ENCODE peak calls at places on chromosome 16, in six cellular contexts. P, F, N, X, J and Y are unnamed samples.

GRCh38 chr16:31438414-31438813 is 4.2 kb downstream of the ZNF843 start:
- DNase-seq in P (no peak), F (no peak), N (no peak), X (no peak), J (no peak), Y (no peak)

GRCh38 chr16:3730161-3731125 is 13.1 kb upstream of the TRAP1 start:
- DNase-seq in P (no peak), F (no peak), N (no peak), X (no peak), J (no peak), Y (no peak)

GRCh38 chr16:46801428-46802049 is 29.4 kb downstream of the C16orf87 start:
- DNase-seq in P (no peak), F (no peak), N (no peak), X (no peak), J (no peak), Y (no peak)

GRCh38 chr16:88010343-88010970 is 59.2 kb downstream of the BANP start:
- DNase-seq in P (no peak), F (no peak), N (no peak), X (no peak), J (no peak), Y (no peak)

GRCh38 chr16:22782299-22782698 is 31.7 kb upstream of the HS3ST2 start:
- DNase-seq in P (no peak), F (no peak), N (no peak), X (no peak), J (peak), Y (no peak)

GRCh38 chr16:25713785-25714570 is 22.2 kb downstream of the HS3ST4 start:
- DNase-seq in P (no peak), F (no peak), N (no peak), X (no peak), J (no peak), Y (no peak)

GRCh38 chr16:30876867-30877266 is 17.0 kb downstream of the BCL7C start:
- DNase-seq in P (no peak), F (no peak), N (no peak), X (no peak), J (no peak), Y (no peak)

GRCh38 chr16:51119576-51120288 is 31.3 kb downstream of the SALL1 start:
- DNase-seq in P (no peak), F (no peak), N (no peak), X (no peak), J (no peak), Y (no peak)

GRCh38 chr16:4511441-4512082 is 27.0 kb downstream of the CDIP1 start:
- DNase-seq in P (peak), F (peak), N (no peak), X (no peak), J (peak), Y (no peak)

GRCh38 chr16:12318661-12319463 is 342.3 kb downstream of the SNX29 start:
- DNase-seq in P (no peak), F (no peak), N (no peak), X (no peak), J (no peak), Y (peak)

GRCh38 chr16:3787924-3788661 is 70.8 kb upstream of the TRAP1 start:
- DNase-seq in P (no peak), F (no peak), N (no peak), X (no peak), J (no peak), Y (no peak)

GRCh38 chr16:75172578-75172977 is 24.3 kb downstream of the ZFP1 start:
- DNase-seq in P (no peak), F (no peak), N (no peak), X (no peak), J (no peak), Y (no peak)

GRCh38 chr16:11586856-11587642 is at the start of gene LITAF:
- DNase-seq in P (peak), F (no peak), N (no peak), X (peak), J (peak), Y (no peak)

GRCh38 chr16:68901910-68902309 is 58.6 kb downstream of the TANGO6 start:
- DNase-seq in P (no peak), F (peak), N (no peak), X (no peak), J (no peak), Y (no peak)

GRCh38 chr16:82992826-82993225 is 366.1 kb downstream of the CDH13 start:
- DNase-seq in P (no peak), F (no peak), N (no peak), X (no peak), J (no peak), Y (no peak)

GRCh38 chr16:48498761-48499600 is 111.0 kb downstream of the N4BP1 start:
- DNase-seq in P (peak), F (peak), N (no peak), X (no peak), J (peak), Y (no peak)

GRCh38 chr16:81739503-81739902 is 39.6 kb upstream of the PLCG2 start:
- DNase-seq in P (no peak), F (no peak), N (no peak), X (no peak), J (no peak), Y (no peak)

GRCh38 chr16:1768061-1768766 is 3.1 kb downstream of the NME3 start:
- DNase-seq in P (no peak), F (no peak), N (no peak), X (no peak), J (no peak), Y (no peak)

GRCh38 chr16:1767116-1767994 is 4.0 kb downstream of the NME3 start:
- DNase-seq in P (no peak), F (no peak), N (no peak), X (no peak), J (no peak), Y (no peak)

GRCh38 chr16:1765826-1766225 is 5.5 kb downstream of the NME3 start:
- DNase-seq in P (no peak), F (no peak), N (no peak), X (no peak), J (no peak), Y (no peak)

GRCh38 chr16:1766231-1766630 is 5.1 kb downstream of the NME3 start:
- DNase-seq in P (no peak), F (no peak), N (no peak), X (no peak), J (no peak), Y (no peak)

DNA sequence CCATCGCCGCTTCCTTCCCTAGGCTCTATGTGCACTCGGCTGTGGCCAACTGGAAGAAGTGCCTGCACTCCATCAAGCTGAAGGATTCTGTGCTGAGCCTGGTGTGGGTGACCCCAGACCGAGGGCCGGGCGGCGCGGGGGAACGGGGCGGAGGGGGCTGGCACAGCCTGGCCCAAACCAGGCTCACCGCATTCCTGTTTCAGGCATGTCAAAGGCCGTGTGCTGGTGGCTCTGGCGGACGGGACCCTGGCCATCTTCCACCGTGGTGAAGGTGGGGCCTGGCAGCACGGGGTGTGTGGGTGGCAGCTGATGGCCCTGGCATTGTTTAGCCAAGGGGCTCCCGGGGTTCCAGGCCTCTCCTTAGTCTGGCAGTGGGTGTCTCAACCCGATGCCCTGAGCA is 4.6 kb downstream of the NME3 start:
- DNase-seq in P (no peak), F (no peak), N (no peak), X (no peak), J (no peak), Y (no peak)
- H3K4me3 ChIP-seq in P (no peak), F (no peak), N (no peak), X (no peak), J (no peak), Y (no peak)

DNA sequence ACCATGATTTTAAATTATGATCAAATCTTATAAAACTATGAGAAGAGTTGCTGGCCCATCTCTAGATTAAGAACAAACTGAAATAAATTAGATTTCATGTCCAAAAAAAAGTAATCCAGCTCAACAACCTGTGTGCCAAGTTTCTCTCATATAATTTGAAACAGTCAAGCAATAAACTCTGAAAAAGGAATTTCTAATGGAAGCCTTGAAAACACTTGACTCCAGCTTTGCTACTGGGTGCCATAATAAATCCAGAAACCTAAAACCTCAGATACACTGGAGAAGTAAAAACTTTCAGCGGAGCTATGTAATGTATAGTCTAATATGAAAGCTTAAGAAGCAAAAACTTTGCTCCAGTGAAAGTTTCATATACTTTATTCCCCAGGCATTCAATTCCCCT is 25.5 kb downstream of the RPGRIP1L start:
- DNase-seq in P (no peak), F (no peak), N (no peak), X (no peak), J (no peak), Y (no peak)
- H3K4me3 ChIP-seq in P (no peak), F (no peak), N (no peak), X (no peak), J (no peak), Y (no peak)

GRCh38 chr16:89658221-89658879 is 714 bp downstream of the SPATA33 start:
- DNase-seq in P (no peak), F (no peak), N (no peak), X (no peak), J (no peak), Y (no peak)
- H3K4me3 ChIP-seq in P (peak), F (peak), N (peak), X (peak), J (peak), Y (peak)

DNA sequence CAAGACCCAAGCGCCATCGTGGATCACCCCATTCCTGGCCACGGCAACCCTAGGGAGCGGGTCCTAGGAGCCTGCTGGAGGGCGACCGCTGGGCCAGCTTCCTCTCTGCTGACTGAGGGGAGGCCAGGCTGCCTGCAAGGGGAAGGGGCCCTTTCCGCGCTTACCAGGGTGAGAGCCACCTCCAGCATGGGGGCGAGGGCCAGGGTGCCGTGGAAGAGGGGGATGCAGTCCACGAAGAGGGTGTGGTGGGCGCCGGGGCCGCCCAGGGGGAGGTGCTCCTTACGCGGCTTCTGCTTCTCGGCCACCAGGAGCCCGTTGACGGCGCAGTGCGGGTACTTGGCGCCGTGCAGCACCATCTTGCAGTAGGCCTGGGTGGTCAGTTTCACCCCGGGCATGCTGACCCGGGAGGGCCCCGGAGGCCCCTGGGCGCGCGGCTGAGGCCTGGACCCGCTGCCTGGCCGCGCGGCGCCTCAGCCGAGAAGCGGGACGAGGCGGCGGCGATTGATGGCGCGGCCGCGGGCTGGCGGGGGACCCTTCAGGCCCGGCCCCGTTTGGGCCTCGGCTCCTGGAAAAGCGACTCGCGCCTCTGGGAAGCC is 345 bp downstream of the EMC8 start:
- DNase-seq in P (no peak), F (no peak), N (no peak), X (no peak), J (no peak), Y (no peak)
- H3K4me3 ChIP-seq in P (peak), F (peak), N (peak), X (peak), J (peak), Y (peak)

GRCh38 chr16:10541396-10541795 is 39.0 kb downstream of the EMP2 start:
- DNase-seq in P (no peak), F (no peak), N (no peak), X (no peak), J (no peak), Y (no peak)

GRCh38 chr16:10538583-10538982 is 41.8 kb downstream of the EMP2 start:
- DNase-seq in P (no peak), F (no peak), N (no peak), X (no peak), J (no peak), Y (no peak)

GRCh38 chr16:10539793-10540192 is 40.6 kb downstream of the EMP2 start:
- DNase-seq in P (no peak), F (no peak), N (no peak), X (no peak), J (no peak), Y (no peak)

GRCh38 chr16:10537946-10538345 is 42.5 kb downstream of the EMP2 start:
- DNase-seq in P (no peak), F (no peak), N (no peak), X (no peak), J (no peak), Y (no peak)

DNA sequence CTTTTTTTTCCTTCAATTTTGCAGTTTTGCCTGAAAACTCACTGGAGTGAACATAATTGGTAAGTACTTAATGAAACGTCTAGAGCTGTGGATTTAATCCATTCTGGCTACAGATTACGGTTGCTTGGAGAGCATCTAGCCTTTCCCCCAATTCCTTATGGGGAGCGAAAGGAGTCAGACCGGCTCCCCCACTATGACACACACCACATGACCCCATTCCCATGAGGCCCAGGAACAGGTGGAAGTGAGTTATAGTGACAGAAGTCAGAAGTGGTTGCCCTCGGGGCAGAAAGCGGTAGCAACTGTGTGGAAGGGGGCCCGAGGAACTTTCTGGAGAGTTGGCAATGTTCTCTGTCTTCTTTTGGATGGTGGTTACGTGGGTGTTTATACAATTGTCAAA is 41.1 kb downstream of the EMP2 start:
- DNase-seq in P (no peak), F (no peak), N (no peak), X (no peak), J (no peak), Y (no peak)
- H3K4me3 ChIP-seq in P (no peak), F (no peak), N (no peak), X (no peak), J (no peak), Y (no peak)

GRCh38 chr16:8589293-8590160 is 784 bp downstream of the TMEM114 start:
- DNase-seq in P (no peak), F (no peak), N (no peak), X (no peak), J (no peak), Y (no peak)

GRCh38 chr16:8590811-8591210 is 500 bp upstream of the TMEM114 start:
- DNase-seq in P (no peak), F (no peak), N (no peak), X (no peak), J (no peak), Y (no peak)

GRCh38 chr16:8590161-8590688 is at the start of gene TMEM114:
- DNase-seq in P (no peak), F (no peak), N (no peak), X (no peak), J (no peak), Y (no peak)

GRCh38 chr16:8587065-8587464 is 3.2 kb downstream of the TMEM114 start:
- DNase-seq in P (no peak), F (no peak), N (no peak), X (no peak), J (no peak), Y (no peak)

GRCh38 chr16:8588703-8589292 is 1.5 kb downstream of the TMEM114 start:
- DNase-seq in P (no peak), F (no peak), N (no peak), X (no peak), J (no peak), Y (no peak)
- H3K4me3 ChIP-seq in P (no peak), F (no peak), N (no peak), X (no peak), J (peak), Y (no peak)

GRCh38 chr16:89957214-89957785 is 8.7 kb downstream of the DEF8 start:
- DNase-seq in P (no peak), F (no peak), N (no peak), X (no peak), J (no peak), Y (no peak)

GRCh38 chr16:89956511-89957213 is 8.1 kb downstream of the DEF8 start:
- DNase-seq in P (no peak), F (no peak), N (no peak), X (no peak), J (no peak), Y (no peak)

GRCh38 chr16:89960966-89961365 is 12.4 kb downstream of the DEF8 start:
- DNase-seq in P (no peak), F (no peak), N (no peak), X (no peak), J (no peak), Y (no peak)

GRCh38 chr16:89958596-89958995 is 10.0 kb downstream of the DEF8 start:
- DNase-seq in P (no peak), F (no peak), N (no peak), X (no peak), J (no peak), Y (no peak)

DNA sequence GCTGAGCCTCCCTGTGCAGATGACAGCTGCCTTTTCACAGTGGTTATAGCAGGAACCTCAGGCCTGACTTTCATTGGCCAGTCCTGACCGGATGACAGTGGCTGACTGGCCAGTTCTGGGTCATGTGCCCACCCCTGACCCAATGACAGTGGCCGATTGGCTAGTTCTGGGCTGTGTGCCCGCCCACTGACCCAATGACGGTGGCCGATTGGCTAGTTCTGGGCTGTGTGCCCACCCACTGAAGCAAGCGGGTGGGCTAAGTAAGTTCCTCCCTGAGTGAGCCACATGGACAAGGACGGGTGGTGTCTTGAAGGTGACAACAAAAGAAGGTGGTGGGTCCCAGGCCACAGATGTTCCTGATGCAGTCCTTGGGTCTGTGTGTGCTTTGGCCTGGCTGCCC is 9.5 kb downstream of the DEF8 start:
- DNase-seq in P (peak), F (peak), N (peak), X (no peak), J (no peak), Y (no peak)
- H3K4me3 ChIP-seq in P (no peak), F (no peak), N (no peak), X (no peak), J (peak), Y (no peak)

DNA sequence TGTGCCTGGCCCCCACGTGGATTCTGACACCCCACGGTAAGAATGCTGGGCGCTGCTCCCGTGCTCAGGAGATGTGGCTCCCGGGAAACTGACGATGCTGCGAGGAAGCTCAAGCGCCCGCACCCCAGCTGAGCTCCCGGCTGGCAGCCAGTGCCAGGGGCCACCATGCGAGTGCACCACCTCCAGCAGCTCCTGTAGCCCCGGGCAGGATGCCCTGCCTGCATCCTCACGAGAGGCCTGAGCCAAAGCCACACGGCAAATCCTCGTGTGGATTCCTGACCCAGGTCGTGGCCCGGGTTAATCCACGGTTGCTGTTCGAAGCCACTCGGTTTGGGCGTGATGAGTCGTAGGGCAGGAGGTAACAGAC is 11.6 kb upstream of the DPEP1 start:
- DNase-seq in P (no peak), F (no peak), N (no peak), X (no peak), J (no peak), Y (no peak)
- H3K4me3 ChIP-seq in P (no peak), F (no peak), N (no peak), X (no peak), J (no peak), Y (no peak)

GRCh38 chr16:19715566-19715965 is 2.5 kb downstream of the KNOP1 start:
- DNase-seq in P (no peak), F (no peak), N (no peak), X (no peak), J (no peak), Y (no peak)
- H3K4me3 ChIP-seq in P (peak), F (no peak), N (no peak), X (no peak), J (no peak), Y (no peak)

DNA sequence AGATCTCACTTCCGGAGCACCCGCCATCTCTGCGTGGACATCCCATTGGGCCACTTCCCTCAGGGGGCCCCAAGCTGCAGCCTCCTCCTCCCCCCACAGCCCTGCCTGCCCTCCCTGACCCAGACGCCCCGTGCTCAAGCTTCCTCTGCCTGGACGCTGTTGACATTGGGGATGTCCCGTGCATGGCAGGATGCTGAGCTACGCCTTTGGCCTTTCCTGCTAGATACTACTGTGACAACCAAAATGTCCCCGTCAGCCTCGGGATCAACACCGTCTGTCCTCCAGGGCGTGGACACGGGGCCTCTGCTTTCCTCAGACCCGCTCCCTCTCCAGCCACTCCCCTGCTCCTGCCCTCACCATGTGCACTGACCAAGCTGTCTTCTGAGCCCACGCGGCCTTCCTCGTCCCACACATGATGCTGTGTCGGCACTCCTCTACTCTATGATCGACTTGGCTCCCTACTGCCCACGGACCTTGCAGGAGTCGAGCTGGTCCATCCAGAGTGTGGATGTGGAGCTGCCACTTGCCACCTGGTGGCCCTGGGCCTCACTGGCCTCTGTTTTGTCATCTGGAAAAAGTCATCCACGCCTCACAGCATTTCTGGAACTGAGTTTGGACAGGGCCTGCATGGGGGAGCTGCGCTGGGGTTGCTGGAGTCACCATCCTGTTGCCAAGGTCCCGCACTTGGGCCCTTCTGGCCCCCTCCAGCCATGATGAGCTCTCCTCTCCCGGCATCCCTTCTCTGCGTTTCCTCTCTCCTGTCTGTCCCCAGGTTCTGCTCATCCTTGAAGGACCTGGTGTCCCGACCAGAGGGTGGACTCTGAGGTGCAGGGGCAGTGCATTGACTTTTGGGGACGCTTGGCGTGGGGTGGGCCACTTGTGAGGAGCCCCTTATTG is 221.7 kb upstream of the CIBAR2 start:
- DNase-seq in P (no peak), F (no peak), N (no peak), X (no peak), J (no peak), Y (no peak)
- H3K4me3 ChIP-seq in P (no peak), F (no peak), N (no peak), X (no peak), J (no peak), Y (no peak)